ENCODE peak calls at places on chromosomes 1 and 21, in four cellular contexts. G is K562, Z is Panc1, V is HepG2. B is an unnamed sample.

GRCh38 chr1:206833131-206833530 is 32.3 kb upstream of the IL20 start:
- DNase-seq in V (no peak), G (no peak), Z (no peak), B (no peak)

GRCh38 chr1:36966242-36966641 is 68.1 kb downstream of the GRIK3 start:
- DNase-seq in V (peak), Z (no peak), G (peak), B (no peak)

GRCh38 chr1:156849151-156849496 is 9.8 kb downstream of the INSRR start:
- DNase-seq in Z (no peak), V (no peak), G (no peak), B (no peak)

GRCh38 chr1:45543599-45544417 is 6.8 kb upstream of the AKR1A1 start:
- DNase-seq in V (peak), Z (no peak), G (no peak), B (no peak)

GRCh38 chr1:119956306-119956705 is 60.0 kb upstream of the ADAM30 start:
- DNase-seq in G (no peak), V (no peak), Z (no peak), B (no peak)

GRCh38 chr1:51170342-51170741 is 65.7 kb upstream of the RNF11 start:
- DNase-seq in Z (peak), V (peak), G (no peak), B (no peak)

GRCh38 chr1:76209238-76209637 is 134.7 kb downstream of the ST6GALNAC3 start:
- DNase-seq in Z (no peak), V (no peak), G (no peak), B (no peak)

GRCh38 chr1:101284622-101285218 is 47.9 kb downstream of the S1PR1 start:
- DNase-seq in G (no peak), V (no peak), Z (no peak), B (no peak)

GRCh38 chr1:93331412-93331811 is 14.3 kb upstream of the DR1 start:
- DNase-seq in G (no peak), Z (no peak), V (no peak), B (no peak)

GRCh38 chr1:197933647-197934046 is 16.5 kb downstream of the LHX9 start:
- DNase-seq in V (no peak), Z (no peak), G (no peak), B (no peak)

GRCh38 chr1:21696931-21697330 is 27.8 kb upstream of the RAP1GAP start:
- DNase-seq in Z (no peak), V (no peak), G (no peak), B (no peak)

GRCh38 chr1:230160957-230161771 is 94.1 kb downstream of the GALNT2 start:
- DNase-seq in V (peak), G (no peak), Z (no peak), B (no peak)

GRCh38 chr1:183019860-183020259 is 3.4 kb upstream of the LAMC1 start:
- DNase-seq in Z (no peak), G (no peak), V (peak), B (no peak)

GRCh38 chr1:218521414-218522169 is 176.5 kb downstream of the TGFB2 start:
- DNase-seq in Z (no peak), G (peak), V (peak), B (peak)

GRCh38 chr1:243549791-243550190 is 293.9 kb downstream of the SDCCAG8 start:
- DNase-seq in G (no peak), V (no peak), Z (no peak), B (no peak)

GRCh38 chr1:110675060-110675791 is 486 bp upstream of the KCNA3 start:
- DNase-seq in Z (no peak), G (no peak), V (no peak), B (no peak)

GRCh38 chr1:6730889-6731288 is 29.3 kb upstream of the DNAJC11 start:
- DNase-seq in V (no peak), Z (no peak), G (no peak), B (no peak)

GRCh38 chr1:208162903-208163302 is 81.3 kb downstream of the PLXNA2 start:
- DNase-seq in Z (no peak), V (no peak), G (no peak), B (no peak)

GRCh38 chr1:174999926-175000696 is at the start of gene CACYBP:
- DNase-seq in Z (no peak), G (no peak), V (peak), B (no peak)

GRCh38 chr1:22689505-22689904 is 21.1 kb upstream of the EPHB2 start:
- DNase-seq in V (peak), Z (peak), G (no peak), B (peak)

GRCh38 chr1:181131255-181131901 is 42.9 kb downstream of the IER5 start:
- DNase-seq in G (no peak), V (no peak), Z (no peak), B (no peak)

GRCh38 chr1:63643926-63644325 is 50.7 kb downstream of the PGM1 start:
- DNase-seq in V (no peak), G (no peak), Z (no peak), B (no peak)

GRCh38 chr1:15073799-15074308 is 79.7 kb upstream of the TMEM51 start:
- DNase-seq in V (no peak), Z (no peak), G (no peak), B (no peak)

GRCh38 chr1:100606438-100606837 is 68.5 kb downstream of the GPR88 start:
- DNase-seq in G (no peak), V (no peak), Z (no peak), B (peak)

GRCh38 chr21:28541371-28542112 is 451.1 kb downstream of the LTN1 start:
- DNase-seq in G (no peak), V (no peak), Z (no peak), B (no peak)

GRCh38 chr1:97308131-97308530 is 586.5 kb downstream of the PTBP2 start:
- DNase-seq in V (no peak), Z (no peak), G (no peak), B (no peak)

GRCh38 chr21:16667395-16667794 is 845.4 kb upstream of the CXADR start:
- DNase-seq in V (peak), Z (no peak), G (no peak), B (no peak)

GRCh38 chr1:111471012-111471411 is 2.8 kb upstream of the C1orf162 start:
- DNase-seq in G (no peak), V (no peak), Z (no peak), B (no peak)

DNA sequence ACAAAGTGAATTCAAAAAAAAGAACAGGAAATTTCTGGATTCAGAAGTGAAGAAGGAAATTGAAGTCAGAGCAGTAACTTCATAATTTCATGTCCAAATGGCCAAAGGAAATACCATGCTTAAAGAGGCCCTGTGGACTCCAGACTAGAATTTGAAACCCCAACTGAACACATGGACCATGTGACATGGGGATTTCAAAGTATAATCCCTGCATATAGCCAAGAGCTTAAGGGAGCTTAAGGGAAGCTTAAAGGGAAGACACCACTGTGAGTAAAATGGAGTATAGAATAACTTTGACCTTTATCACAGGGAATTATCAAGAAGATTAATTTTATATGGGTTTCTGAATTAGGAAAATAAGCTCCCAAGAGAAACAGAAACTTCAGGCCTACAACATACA is 241.8 kb upstream of the POGK start:
- DNase-seq in V (no peak), G (no peak), Z (no peak), B (no peak)
- TF ChIP-seq TCF7L2 in V (no peak), G (no peak), Z (no peak), B (no peak)

DNA sequence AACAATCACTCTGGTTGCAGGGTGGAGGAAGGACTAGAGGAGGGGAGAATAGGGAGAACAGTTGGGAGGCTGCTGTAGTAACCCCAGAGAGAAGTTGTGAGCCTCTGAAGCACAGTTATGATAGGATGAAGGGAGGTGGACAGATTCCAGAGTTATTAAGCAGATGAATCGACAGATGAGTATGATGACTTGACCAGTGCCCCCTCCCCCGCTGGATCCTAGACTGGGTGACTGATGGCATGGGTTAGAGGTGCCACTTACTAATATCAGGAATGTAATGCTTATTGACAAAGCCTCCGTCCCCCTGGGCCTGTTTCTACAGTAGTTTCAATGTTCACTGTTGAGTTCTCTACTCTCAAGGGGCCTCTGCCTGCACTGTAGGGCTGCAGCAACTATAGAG is 14.0 kb upstream of the TIPRL start:
- DNase-seq in Z (no peak), V (no peak), G (no peak), B (no peak)
- TF ChIP-seq SIN3A in Z (no peak), V (no peak), G (no peak), B (no peak)

DNA sequence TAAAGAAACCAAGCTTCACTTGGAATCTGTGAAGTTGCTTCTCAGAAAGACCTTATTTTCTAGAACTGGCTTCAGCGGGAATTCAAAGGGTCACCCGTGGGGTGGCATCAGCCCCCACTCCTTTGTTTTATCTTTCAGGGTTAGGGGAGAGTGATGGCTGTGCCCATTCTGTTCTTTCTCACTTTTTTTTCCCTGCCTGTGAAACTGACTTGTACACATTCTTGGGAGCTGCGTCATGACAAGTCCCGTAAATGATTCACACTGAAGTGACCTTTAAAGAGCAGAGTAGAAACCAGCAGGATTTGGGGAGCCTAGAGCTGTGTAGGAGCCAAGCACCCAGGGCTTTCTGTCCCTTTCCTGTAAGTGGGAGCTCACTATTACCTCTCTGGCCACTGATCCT is 43.8 kb downstream of the SLC44A3 start:
- DNase-seq in V (peak), G (no peak), Z (peak), B (peak)
- TF ChIP-seq REST in V (no peak), G (no peak), Z (no peak), B (no peak)

GRCh38 chr1:219692981-219693380 is 80.1 kb upstream of the ZC3H11B start:
- DNase-seq in V (no peak), G (no peak), Z (no peak), B (no peak)
- TF ChIP-seq TCF7L2 in V (no peak), G (no peak), Z (no peak), B (no peak)

GRCh38 chr1:248730507-248731335 is 24.8 kb downstream of the LYPD8 start:
- DNase-seq in V (no peak), G (peak), Z (no peak), B (no peak)
- TF ChIP-seq SIN3A in V (no peak), G (no peak), Z (no peak), B (no peak)

GRCh38 chr1:41614818-41615217 is 130.3 kb upstream of the EDN2 start:
- DNase-seq in G (no peak), Z (no peak), V (no peak), B (no peak)
- TF ChIP-seq REST in G (no peak), Z (no peak), V (no peak), B (no peak)